ENCODE peak calls at places on chromosomes 7 and 10, in six cellular contexts. Q is HT1080, K is H9, C is Karpas-422, N is mucosa of gallbladder, I is trophoblast cell. F is an unnamed sample.

GRCh38 chr7:1888425-1888824 is 218.3 kb downstream of the ELFN1 start:
- DNase-seq in Q (no peak), I (no peak), N (no peak), K (no peak), C (no peak), F (no peak)

GRCh38 chr10:12742776-12743175 is 258.7 kb downstream of the CCDC3 start:
- DNase-seq in I (no peak), K (no peak), Q (no peak), C (no peak), N (no peak), F (no peak)

GRCh38 chr7:41869596-41869995 is 166.7 kb upstream of the INHBA start:
- DNase-seq in C (no peak), K (no peak), Q (no peak), N (no peak), I (no peak), F (no peak)

GRCh38 chr10:46220872-46221538 is 65.8 kb upstream of the ANTXRL start:
- DNase-seq in N (no peak), K (peak; percentile 30), I (no peak), C (no peak), Q (no peak), F (peak; percentile 19)

GRCh38 chr10:34715511-34716187 is 99.4 kb downstream of the PARD3 start:
- DNase-seq in K (no peak), C (no peak), N (no peak), I (no peak), Q (no peak), F (no peak)

GRCh38 chr10:3995302-3996210 is 210.5 kb upstream of the KLF6 start:
- DNase-seq in Q (peak; percentile 86), I (no peak), C (no peak), N (no peak), K (no peak), F (no peak)

GRCh38 chr10:30870926-30871325 is 160.7 kb downstream of the ZNF438 start:
- DNase-seq in K (no peak), Q (no peak), C (no peak), I (no peak), N (no peak), F (no peak)

GRCh38 chr7:30652132-30652531 is 30.1 kb downstream of the CRHR2 start:
- DNase-seq in K (no peak), I (no peak), N (no peak), Q (no peak), C (no peak), F (no peak)

GRCh38 chr10:63409465-63410027 is 56.2 kb downstream of the JMJD1C start:
- DNase-seq in C (no peak), N (no peak), Q (peak; percentile 60), I (no peak), K (no peak), F (no peak)

GRCh38 chr7:636396-636795 is 90.1 kb upstream of the DNAAF5 start:
- DNase-seq in Q (no peak), C (no peak), N (no peak), K (no peak), I (peak; percentile 43), F (peak; percentile 78)

GRCh38 chr7:30143748-30144251 is 9.0 kb downstream of the MTURN start:
- DNase-seq in K (no peak), C (no peak), I (no peak), Q (peak; percentile 51), N (no peak), F (no peak)

GRCh38 chr10:114541081-114541833 is 116.8 kb downstream of the ABLIM1 start:
- DNase-seq in K (no peak), I (no peak), C (no peak), Q (peak; percentile 44), N (peak; percentile 69), F (no peak)

GRCh38 chr7:40541336-40541735 is 406.5 kb downstream of the SUGCT start:
- DNase-seq in Q (no peak), K (no peak), N (no peak), C (no peak), I (no peak), F (no peak)

GRCh38 chr10:32139223-32140073 is 83.2 kb upstream of the KIF5B start:
- DNase-seq in K (peak; percentile 96), Q (peak; percentile 97), C (no peak), N (peak; percentile 81), I (peak; percentile 64), F (peak; percentile 75)

GRCh38 chr10:110775022-110775379 is 96.7 kb upstream of the PDCD4 start:
- DNase-seq in Q (no peak), K (no peak), N (no peak), I (peak; percentile 67), C (no peak), F (no peak)

GRCh38 chr7:4820968-4821471 is 40.8 kb downstream of the PAPOLB start:
- DNase-seq in K (peak; percentile 21), C (no peak), N (no peak), Q (no peak), I (no peak), F (no peak)

GRCh38 chr10:89518108-89518507 is 17.3 kb downstream of the SLC16A12 start:
- DNase-seq in N (no peak), K (no peak), Q (no peak), I (no peak), C (no peak), F (no peak)

GRCh38 chr10:86310291-86310690 is 56.3 kb downstream of the GRID1 start:
- DNase-seq in Q (no peak), K (peak; percentile 7), I (no peak), N (no peak), C (no peak), F (no peak)

GRCh38 chr10:98246911-98247820 is 20.8 kb downstream of the LOXL4 start:
- DNase-seq in C (no peak), I (no peak), Q (no peak), N (peak; percentile 6), K (no peak), F (peak; percentile 84)

F was measured in SK-MEL-5.